ENCODE peak calls at places on chromosomes 5 and 9, in nine cellular contexts. H is activated naive CD4-positive, alpha-beta T cell; Q is HCT116; G is iris pigment epithelial cell; D is GM13977; K is left kidney; F is frontal cortex; M is germinal center; V is activated CD4-positive, alpha-beta memory T cell treated with anti-CD3 and anti-CD28 coated beads for 36 hours. A is an unnamed sample.
A peak's percentile ranks its signal among the peaks of the same experiment; 100 is the strongest.

GRCh38 chr5:122500245-122501086 is 188.4 kb downstream of the SNCAIP start:
- DNase-seq in H (no peak), F (peak; percentile 40), M (no peak), K (peak; percentile 90), Q (peak; percentile 38), D (peak; percentile 32), G (peak; percentile 56), V (peak; percentile 16), A (no peak)

GRCh38 chr9:125763373-125763772 is 16.2 kb downstream of the PBX3 start:
- DNase-seq in M (no peak), F (no peak), Q (no peak), H (no peak), D (no peak), K (peak; percentile 84), V (no peak), G (peak; percentile 82), A (no peak)

GRCh38 chr9:81634915-81635516 is 54.3 kb downstream of the TLE1 start:
- DNase-seq in K (no peak), F (no peak), Q (no peak), G (peak; percentile 59), H (no peak), M (no peak), V (no peak), D (no peak), A (no peak)

GRCh38 chr5:154764967-154765366 is 9.8 kb downstream of the LARP1 start:
- DNase-seq in K (no peak), M (no peak), Q (no peak), G (no peak), D (no peak), F (no peak), V (no peak), H (no peak), A (no peak)

GRCh38 chr9:98117984-98118639 is 910 bp downstream of the TRIM14 start:
- DNase-seq in V (peak; percentile 66), D (peak; percentile 75), G (peak; percentile 43), Q (peak; percentile 24), F (peak; percentile 33), K (peak; percentile 45), H (no peak), M (peak; percentile 54), A (no peak)

GRCh38 chr5:138914338-138914737 is 39.2 kb upstream of the LRRTM2 start:
- DNase-seq in Q (no peak), H (no peak), D (no peak), G (no peak), K (no peak), M (no peak), F (no peak), V (no peak), A (no peak)

GRCh38 chr5:149632311-149633251 is 51.3 kb downstream of the ARHGEF37 start:
- DNase-seq in D (no peak), G (peak; percentile 80), H (no peak), K (peak; percentile 70), V (peak; percentile 44), M (no peak), Q (no peak), F (no peak), A (no peak)

GRCh38 chr9:134040176-134040565 is 14.9 kb downstream of the BRD3OS start:
- DNase-seq in F (no peak), K (no peak), M (no peak), Q (no peak), D (no peak), H (no peak), G (no peak), V (no peak), A (no peak)

GRCh38 chr5:1860021-1860610 is 22.6 kb downstream of the IRX4 start:
- DNase-seq in M (no peak), V (no peak), F (no peak), H (no peak), K (no peak), D (no peak), G (no peak), Q (no peak), A (no peak)

GRCh38 chr9:87059740-87060139 is 112.4 kb upstream of the GAS1 start:
- DNase-seq in Q (no peak), D (no peak), K (no peak), M (no peak), H (no peak), F (no peak), G (no peak), V (no peak), A (no peak)

GRCh38 chr9:35518981-35519679 is 29.2 kb downstream of the RUSC2 start:
- DNase-seq in V (no peak), M (no peak), K (peak; percentile 60), G (peak; percentile 64), D (no peak), Q (no peak), H (no peak), F (no peak), A (no peak)

GRCh38 chr9:113350338-113350672 is 964 bp downstream of the BSPRY start:
- DNase-seq in K (no peak), D (peak; percentile 39), V (peak; percentile 40), H (no peak), M (no peak), Q (no peak), G (no peak), F (no peak), A (no peak)

A was measured in AG09319.